ENCODE peak calls at places on chromosomes 1 and 21, in four cellular contexts. U is HCT116, E is GM12864, Z is K562. K is an unnamed sample.

GRCh38 chr1:200838676-200839445 is 33.9 kb upstream of the GPR25 start:
- DNase-seq in U (no peak), E (no peak), Z (no peak), K (no peak)

GRCh38 chr1:65146908-65147423 is 1.0 kb upstream of the AK4 start:
- DNase-seq in U (no peak), E (no peak), Z (no peak), K (no peak)

GRCh38 chr1:192943108-192943507 is 116.1 kb downstream of the UCHL5 start:
- DNase-seq in U (no peak), E (no peak), Z (no peak), K (no peak)

GRCh38 chr1:33824971-33825370 is 38.9 kb upstream of the HMGB4 start:
- DNase-seq in U (no peak), E (no peak), Z (no peak), K (no peak)

GRCh38 chr1:145936247-145936646 is 9.0 kb upstream of the RBM8A start:
- DNase-seq in U (no peak), E (no peak), Z (no peak), K (no peak)

GRCh38 chr1:28078680-28079626 is 9.5 kb downstream of the EYA3 start:
- DNase-seq in U (peak), E (no peak), Z (no peak), K (no peak)

GRCh38 chr1:173269490-173270230 is 62.5 kb upstream of the TNFSF4 start:
- DNase-seq in U (peak), E (no peak), Z (peak), K (no peak)

GRCh38 chr1:15345711-15346355 is 63.9 kb upstream of the EFHD2 start:
- DNase-seq in U (no peak), E (peak), Z (peak), K (peak)

GRCh38 chr1:182476625-182477024 is 26.7 kb downstream of the RGSL1 start:
- DNase-seq in U (no peak), E (no peak), Z (no peak), K (no peak)

GRCh38 chr1:3323021-3323790 is 131.3 kb upstream of the ARHGEF16 start:
- DNase-seq in U (no peak), E (no peak), Z (no peak), K (no peak)

GRCh38 chr1:85580046-85580411 is 532 bp upstream of the CCN1 start:
- DNase-seq in U (no peak), E (no peak), Z (no peak), K (peak)

GRCh38 chr1:85583355-85584263 is 3.0 kb downstream of the CCN1 start:
- DNase-seq in U (no peak), E (no peak), Z (no peak), K (no peak)

GRCh38 chr1:85581138-85581801 is 709 bp downstream of the CCN1 start:
- DNase-seq in U (no peak), E (no peak), Z (peak), K (peak)

GRCh38 chr1:85582687-85583354 is 2.3 kb downstream of the CCN1 start:
- DNase-seq in U (no peak), E (no peak), Z (no peak), K (no peak)

GRCh38 chr1:85581802-85582686 is 1.5 kb downstream of the CCN1 start:
- DNase-seq in U (no peak), E (no peak), Z (no peak), K (no peak)
- TF ChIP-seq CTCF in U (peak), E (no peak), Z (no peak), K (no peak)

DNA sequence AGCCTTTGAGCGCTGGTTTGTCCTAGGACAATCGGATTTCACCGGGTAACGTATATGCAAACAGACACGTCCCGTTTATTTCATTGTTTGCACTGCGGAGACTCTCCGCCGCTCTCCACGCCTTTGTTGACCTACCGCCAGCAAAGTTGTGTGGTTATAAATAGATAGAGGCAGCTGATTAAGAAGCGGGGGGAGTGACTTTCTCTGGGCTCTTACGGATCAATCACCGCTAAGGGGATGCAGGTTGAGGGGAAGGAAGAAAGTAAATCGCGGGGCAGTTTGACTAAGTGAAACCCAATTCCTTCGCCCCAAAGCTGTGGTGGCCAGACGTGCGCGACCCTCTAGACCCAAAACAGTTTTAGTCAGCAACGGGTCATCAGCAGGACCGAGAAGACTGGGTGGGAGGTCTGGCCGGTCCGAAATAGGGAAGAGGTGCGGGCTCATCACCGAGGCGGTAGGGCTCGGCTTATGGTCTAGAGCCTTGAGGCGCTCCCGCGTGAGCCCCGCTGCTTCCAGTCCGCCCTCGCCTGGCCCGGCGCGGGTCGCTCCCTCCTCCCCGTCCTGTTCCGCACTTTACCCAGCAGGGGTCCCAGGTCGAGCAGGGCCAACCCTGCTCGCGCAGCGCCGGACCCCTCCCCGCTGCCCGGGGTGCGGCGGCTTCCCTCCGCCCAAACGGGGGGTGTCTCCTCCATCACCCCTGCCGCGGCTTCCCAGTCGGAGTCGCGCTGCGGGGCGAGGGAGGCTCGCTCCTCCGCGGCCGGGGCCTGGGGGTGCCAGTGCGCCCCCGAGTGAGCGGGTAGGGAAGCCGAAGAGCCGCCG is 120.8 kb upstream of the RRP15 start:
- DNase-seq in U (no peak), E (no peak), Z (no peak), K (peak)
- TF ChIP-seq CTCF in U (no peak), E (no peak), Z (no peak), K (no peak)

GRCh38 chr1:31396633-31397351 is 16.2 kb upstream of the SERINC2 start:
- DNase-seq in U (peak), E (no peak), Z (peak), K (no peak)
- TF ChIP-seq CTCF in U (peak), E (peak), Z (peak), K (no peak)

GRCh38 chr21:46606427-46606813 is 1.5 kb upstream of the S100B start:
- DNase-seq in U (no peak), E (no peak), Z (no peak), K (no peak)

GRCh38 chr21:46610018-46610701 is 5.3 kb upstream of the S100B start:
- DNase-seq in U (no peak), E (no peak), Z (no peak), K (peak)

GRCh38 chr21:46605759-46606426 is 1.0 kb upstream of the S100B start:
- DNase-seq in U (no peak), E (peak), Z (no peak), K (peak)

GRCh38 chr21:46607605-46608004 is 2.7 kb upstream of the S100B start:
- DNase-seq in U (no peak), E (no peak), Z (no peak), K (peak)

DNA sequence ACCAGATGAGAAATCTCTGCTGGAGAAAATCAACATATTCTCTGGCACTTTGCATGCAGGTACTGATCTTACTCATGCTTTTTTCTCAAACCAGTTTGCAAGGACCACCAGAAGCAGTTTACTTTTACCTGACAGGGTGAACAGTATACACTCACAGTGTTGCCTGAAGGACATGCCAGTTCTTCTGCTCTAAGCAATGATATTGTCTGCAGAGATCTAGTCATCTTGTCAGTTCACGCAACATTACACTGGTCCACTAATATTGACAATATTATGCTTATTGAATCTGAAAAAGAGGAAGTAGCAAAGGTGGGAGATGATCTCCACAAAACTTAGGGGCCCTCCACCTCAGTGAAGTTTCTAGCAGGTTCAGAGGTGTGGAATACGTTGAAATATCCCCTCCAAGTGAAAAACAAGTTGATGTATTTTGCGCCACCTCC is 3.8 kb upstream of the S100B start:
- DNase-seq in U (no peak), E (peak), Z (no peak), K (peak)
- TF ChIP-seq CTCF in U (no peak), E (no peak), Z (no peak), K (no peak)

GRCh38 chr1:100394286-100394685 is 42.0 kb downstream of the CDC14A start:
- DNase-seq in U (no peak), E (no peak), Z (no peak), K (no peak)

GRCh38 chr1:100400332-100400933 is 48.1 kb downstream of the CDC14A start:
- DNase-seq in U (no peak), E (peak), Z (peak), K (peak)

GRCh38 chr1:100397681-100398080 is 45.4 kb downstream of the CDC14A start:
- DNase-seq in U (no peak), E (no peak), Z (no peak), K (no peak)

GRCh38 chr1:100398648-100399047 is 46.3 kb downstream of the CDC14A start:
- DNase-seq in U (no peak), E (no peak), Z (peak), K (no peak)

DNA sequence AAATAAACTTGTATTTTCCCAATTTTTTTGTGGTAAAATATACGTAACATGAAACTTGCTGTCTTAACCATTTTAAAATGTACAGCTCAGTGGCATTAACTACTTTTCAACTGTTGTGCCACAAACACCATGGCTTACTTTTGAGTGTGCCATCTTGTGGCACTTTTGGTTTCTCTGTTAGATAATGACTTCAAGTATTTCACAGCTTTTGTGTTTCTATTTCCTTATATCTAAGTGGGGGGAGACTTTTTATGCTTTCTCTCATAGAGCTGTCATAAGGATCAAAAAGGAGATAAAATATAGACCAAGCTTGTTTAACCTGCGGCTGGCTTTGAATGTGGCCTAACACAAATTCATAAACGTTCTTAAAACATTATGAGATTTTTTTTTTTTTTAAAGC is 44.3 kb downstream of the CDC14A start:
- DNase-seq in U (no peak), E (no peak), Z (no peak), K (no peak)
- TF ChIP-seq CTCF in U (no peak), E (no peak), Z (no peak), K (no peak)

GRCh38 chr1:84077476-84078107 is 66.5 kb upstream of the PRKACB start:
- DNase-seq in U (peak), E (no peak), Z (peak), K (peak)
- TF ChIP-seq CTCF in U (no peak), E (peak), Z (no peak), K (no peak)

K was measured in GM13976.